ENCODE peak calls at places on chromosomes 5 and 9, in six cellular contexts. S is HS-5, E is AG09319, I is renal cortical epithelial cell, U is HuH-7, X is posterior cingulate gyrus. R is an unnamed sample.

GRCh38 chr5:76386360-76386759 is 16.7 kb upstream of the IQGAP2 start:
- DNase-seq in S (no peak), E (no peak), U (no peak), X (no peak), I (no peak), R (no peak)

GRCh38 chr9:2677927-2678889 is 39.1 kb upstream of the KCNV2 start:
- DNase-seq in S (no peak), I (no peak), U (no peak), E (no peak), X (no peak), R (no peak)

GRCh38 chr5:43044181-43044914 is 4.2 kb upstream of the ANXA2R start:
- DNase-seq in E (no peak), S (no peak), X (no peak), I (peak), U (no peak), R (no peak)

GRCh38 chr5:100841358-100842076 is 61.6 kb downstream of the ST8SIA4 start:
- DNase-seq in U (no peak), E (no peak), S (no peak), I (peak), X (no peak), R (no peak)

GRCh38 chr5:169811023-169811422 is 169.3 kb downstream of the INSYN2B start:
- DNase-seq in X (no peak), E (no peak), S (no peak), U (no peak), I (no peak), R (no peak)

GRCh38 chr5:148986636-148987035 is 76.2 kb downstream of the SH3TC2 start:
- DNase-seq in X (no peak), U (no peak), E (no peak), I (no peak), S (no peak), R (no peak)

GRCh38 chr5:102835715-102836114 is 80.6 kb downstream of the PAM start:
- DNase-seq in U (no peak), X (no peak), E (no peak), I (no peak), S (no peak), R (no peak)

GRCh38 chr5:9555961-9556360 is 10.1 kb upstream of the SEMA5A start:
- DNase-seq in I (no peak), S (no peak), X (no peak), U (no peak), E (no peak), R (no peak)

GRCh38 chr5:66717455-66718373 is 121.5 kb downstream of the MAST4 start:
- DNase-seq in I (no peak), U (no peak), X (no peak), E (no peak), S (no peak), R (no peak)

GRCh38 chr9:70952131-70952727 is 169.2 kb downstream of the TRPM3 start:
- DNase-seq in I (no peak), X (no peak), S (no peak), E (no peak), U (no peak), R (no peak)

GRCh38 chr5:175246242-175246891 is 197.6 kb downstream of the DRD1 start:
- DNase-seq in U (no peak), X (no peak), S (peak), I (peak), E (peak), R (peak)

GRCh38 chr5:1793301-1793740 is 6.3 kb downstream of the MRPL36 start:
- DNase-seq in I (no peak), E (no peak), U (no peak), S (no peak), X (no peak), R (no peak)

GRCh38 chr5:33936004-33936380 is 194 bp upstream of the RXFP3 start:
- DNase-seq in U (peak), X (peak), I (peak), E (peak), S (no peak), R (peak)

GRCh38 chr5:2011481-2012411 is 129.0 kb upstream of the IRX4 start:
- DNase-seq in U (no peak), E (no peak), X (no peak), S (no peak), I (no peak), R (no peak)

GRCh38 chr5:159341914-159342313 is 11.6 kb upstream of the IL12B start:
- DNase-seq in X (peak), E (peak), S (peak), I (peak), U (peak), R (no peak)

GRCh38 chr5:68246802-68247201 is 31.2 kb downstream of the PIK3R1 start:
- DNase-seq in I (no peak), E (no peak), S (no peak), U (no peak), X (no peak), R (no peak)

GRCh38 chr9:125772740-125773139 is 25.6 kb downstream of the PBX3 start:
- DNase-seq in E (no peak), S (no peak), I (no peak), X (no peak), U (no peak), R (no peak)

GRCh38 chr9:78857371-78858225 is 560.7 kb downstream of the PSAT1 start:
- DNase-seq in I (no peak), X (no peak), E (no peak), U (no peak), S (no peak), R (no peak)

GRCh38 chr5:52582313-52582712 is 205.4 kb upstream of the ITGA1 start:
- DNase-seq in S (no peak), E (no peak), X (no peak), U (no peak), I (no peak), R (no peak)

GRCh38 chr5:54298947-54299346 is 11.4 kb downstream of the ARL15 start:
- DNase-seq in X (no peak), E (no peak), S (no peak), U (no peak), I (no peak), R (no peak)

GRCh38 chr9:89405832-89406231 is 87.5 kb downstream of the SECISBP2 start:
- DNase-seq in X (no peak), E (no peak), U (no peak), S (no peak), I (no peak), R (no peak)

GRCh38 chr5:43467100-43467499 is 16.6 kb downstream of the TMEM267 start:
- DNase-seq in X (no peak), I (no peak), U (no peak), S (no peak), E (no peak), R (no peak)

GRCh38 chr5:157184117-157184516 is 3.5 kb downstream of the ITK start:
- DNase-seq in U (no peak), S (no peak), I (no peak), X (no peak), E (no peak), R (no peak)

GRCh38 chr5:151234476-151235238 is 10.8 kb upstream of the CCDC69 start:
- DNase-seq in X (no peak), E (peak), I (peak), S (no peak), U (peak), R (no peak)

GRCh38 chr5:133819977-133820471 is 148.4 kb downstream of the C5orf15 start:
- DNase-seq in E (no peak), X (no peak), S (no peak), U (no peak), I (peak), R (no peak)

GRCh38 chr5:31651241-31651640 is 12.3 kb downstream of the PDZD2 start:
- DNase-seq in S (no peak), I (no peak), E (no peak), U (no peak), X (no peak), R (no peak)

GRCh38 chr9:121483049-121483448 is 16.6 kb downstream of the GGTA1 start:
- DNase-seq in X (no peak), I (peak), S (peak), E (no peak), U (no peak), R (no peak)

GRCh38 chr5:7926296-7926695 is 57.3 kb downstream of the MTRR start:
- DNase-seq in E (peak), X (no peak), I (peak), U (no peak), S (peak), R (no peak)

GRCh38 chr9:129676970-129677369 is 11.5 kb downstream of the PRRX2 start:
- DNase-seq in E (no peak), U (no peak), I (no peak), S (no peak), X (no peak), R (no peak)